ENCODE peak calls at places on chromosome 11, in five cellular contexts. G, D, M, O and Y are unnamed samples.

GRCh38 chr11:32072872-32073661 is 17.8 kb upstream of the RCN1 start:
- DNase-seq in G (no peak), D (peak), M (peak), O (peak), Y (no peak)

GRCh38 chr11:111392552-111392951 is 13.5 kb upstream of the POU2AF1 start:
- DNase-seq in G (no peak), D (no peak), M (no peak), O (no peak), Y (no peak)

GRCh38 chr11:62687508-62688396 is 1.6 kb downstream of the LRRN4CL start:
- DNase-seq in G (no peak), D (no peak), M (peak), O (no peak), Y (no peak)

GRCh38 chr11:44901782-44902181 is 48.9 kb downstream of the TP53I11 start:
- DNase-seq in G (no peak), D (no peak), M (no peak), O (no peak), Y (no peak)

GRCh38 chr11:60914620-60915249 is 777 bp downstream of the TMEM109 start:
- DNase-seq in G (peak), D (no peak), M (peak), O (peak), Y (peak)

GRCh38 chr11:115463606-115464005 is 40.6 kb downstream of the CADM1 start:
- DNase-seq in G (no peak), D (no peak), M (no peak), O (no peak), Y (peak)

GRCh38 chr11:71484248-71485062 is 31.5 kb downstream of the NADSYN1 start:
- DNase-seq in G (no peak), D (no peak), M (no peak), O (no peak), Y (no peak)

GRCh38 chr11:62544521-62545436 is 1.8 kb downstream of the AHNAK start:
- DNase-seq in G (no peak), D (no peak), M (no peak), O (no peak), Y (no peak)

GRCh38 chr11:12214751-12215150 is 104.4 kb downstream of the MICAL2 start:
- DNase-seq in G (peak), D (no peak), M (no peak), O (no peak), Y (no peak)

GRCh38 chr11:35682230-35683195 is 19.9 kb downstream of the TRIM44 start:
- DNase-seq in G (no peak), D (no peak), M (no peak), O (no peak), Y (peak)

GRCh38 chr11:6636480-6636879 is 17.3 kb upstream of the TPP1 start:
- DNase-seq in G (no peak), D (no peak), M (no peak), O (no peak), Y (no peak)

GRCh38 chr11:17968206-17968605 is 44.6 kb downstream of the SERGEF start:
- DNase-seq in G (no peak), D (no peak), M (no peak), O (no peak), Y (no peak)

GRCh38 chr11:120708511-120709183 is 197.1 kb downstream of the GRIK4 start:
- DNase-seq in G (no peak), D (no peak), M (no peak), O (peak), Y (no peak)

GRCh38 chr11:122978303-122978620 is 3.4 kb downstream of the BSX start:
- DNase-seq in G (no peak), D (no peak), M (peak), O (peak), Y (peak)

GRCh38 chr11:71505001-71505400 is 22.1 kb upstream of the KRTAP5-7 start:
- DNase-seq in G (no peak), D (no peak), M (no peak), O (no peak), Y (no peak)

GRCh38 chr11:71080239-71081097 is 171.9 kb downstream of the SHANK2 start:
- DNase-seq in G (peak), D (peak), M (peak), O (peak), Y (peak)

GRCh38 chr11:62245271-62245753 is 3.3 kb downstream of the SCGB1D2 start:
- DNase-seq in G (peak), D (peak), M (peak), O (peak), Y (peak)

GRCh38 chr11:35856259-35856658 is 87.6 kb upstream of the LDLRAD3 start:
- DNase-seq in G (no peak), D (no peak), M (no peak), O (no peak), Y (no peak)

GRCh38 chr11:47373876-47374820 is 4.2 kb downstream of the SPI1 start:
- DNase-seq in G (peak), D (peak), M (peak), O (peak), Y (peak)

GRCh38 chr11:91396243-91397133 is 828.1 kb upstream of the FAT3 start:
- DNase-seq in G (peak), D (no peak), M (no peak), O (no peak), Y (no peak)

GRCh38 chr11:103079833-103080232 is 12.1 kb downstream of the DCUN1D5 start:
- DNase-seq in G (peak), D (no peak), M (no peak), O (no peak), Y (no peak)

GRCh38 chr11:116782728-116783127 is 5.1 kb downstream of the ZPR1 start:
- DNase-seq in G (peak), D (no peak), M (no peak), O (no peak), Y (no peak)

GRCh38 chr11:106568632-106569031 is 449.6 kb downstream of the GUCY1A2 start:
- DNase-seq in G (no peak), D (no peak), M (no peak), O (no peak), Y (no peak)

GRCh38 chr11:134290646-134291045 is 14.5 kb downstream of the GLB1L3 start:
- DNase-seq in G (no peak), D (no peak), M (no peak), O (no peak), Y (no peak)

GRCh38 chr11:131618203-131618602 is 247.8 kb downstream of the NTM start:
- DNase-seq in G (no peak), D (no peak), M (no peak), O (no peak), Y (no peak)

GRCh38 chr11:123616505-123617198 is 37.8 kb downstream of the SCN3B start:
- DNase-seq in G (peak), D (no peak), M (no peak), O (no peak), Y (no peak)

GRCh38 chr11:20127671-20128527 is 32.4 kb downstream of the DBX1 start:
- DNase-seq in G (peak), D (peak), M (peak), O (peak), Y (peak)

DNA sequence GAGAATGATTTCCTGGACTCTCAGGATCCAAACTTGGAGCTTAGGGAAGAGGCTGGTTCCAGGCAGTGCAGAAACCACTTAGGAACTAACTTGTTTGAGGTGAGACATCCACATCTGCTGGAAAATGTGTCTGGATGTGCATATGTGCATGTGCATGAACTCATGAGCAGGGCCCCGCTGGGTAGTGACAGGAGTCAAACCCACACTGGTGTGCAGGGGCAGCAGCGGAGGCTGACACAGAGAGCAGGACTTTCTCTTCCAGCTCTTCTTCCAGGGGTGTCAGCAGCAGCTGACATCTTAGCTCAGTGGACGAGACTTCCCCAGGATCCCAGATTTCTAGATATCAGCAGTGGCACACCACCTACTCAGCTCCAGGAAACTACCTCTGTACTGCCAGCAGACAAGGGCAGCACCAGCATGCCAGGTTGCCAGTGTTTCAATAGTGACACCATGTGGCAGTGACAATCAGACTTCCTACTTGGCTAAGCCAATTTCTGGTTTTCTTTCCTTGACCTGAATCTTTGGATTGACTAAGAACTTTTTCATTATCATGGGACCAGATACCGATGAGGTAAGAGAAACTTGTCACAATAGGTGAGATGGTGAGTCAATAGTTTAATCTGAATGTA is 227.5 kb upstream of the ZC3H12C start:
- DNase-seq in G (no peak), D (no peak), M (peak), O (no peak), Y (peak)
- H2BK5ac ChIP-seq in G (no peak), D (no peak), M (no peak), O (no peak), Y (peak)

GRCh38 chr11:67599149-67599548 is 7.6 kb upstream of the NDUFV1 start:
- DNase-seq in G (no peak), D (no peak), M (no peak), O (no peak), Y (no peak)

GRCh38 chr11:67604815-67605214 is 1.9 kb upstream of the NDUFV1 start:
- DNase-seq in G (no peak), D (no peak), M (no peak), O (no peak), Y (no peak)

GRCh38 chr11:67596753-67597300 is 9.9 kb upstream of the NDUFV1 start:
- DNase-seq in G (no peak), D (no peak), M (no peak), O (no peak), Y (no peak)

GRCh38 chr11:67600324-67601029 is 6.3 kb upstream of the NDUFV1 start:
- DNase-seq in G (no peak), D (no peak), M (no peak), O (no peak), Y (no peak)

GRCh38 chr11:67601098-67601497 is 5.6 kb upstream of the NDUFV1 start:
- DNase-seq in G (no peak), D (no peak), M (no peak), O (no peak), Y (no peak)
- H3K23ac ChIP-seq in G (no peak), D (no peak), M (no peak), O (no peak), Y (no peak)

GRCh38 chr11:46295996-46296519 is 18.6 kb downstream of the CREB3L1 start:
- DNase-seq in G (no peak), D (no peak), M (no peak), O (peak), Y (peak)
- H2BK120ac ChIP-seq in G (peak), D (no peak), M (no peak), O (no peak), Y (peak)

DNA sequence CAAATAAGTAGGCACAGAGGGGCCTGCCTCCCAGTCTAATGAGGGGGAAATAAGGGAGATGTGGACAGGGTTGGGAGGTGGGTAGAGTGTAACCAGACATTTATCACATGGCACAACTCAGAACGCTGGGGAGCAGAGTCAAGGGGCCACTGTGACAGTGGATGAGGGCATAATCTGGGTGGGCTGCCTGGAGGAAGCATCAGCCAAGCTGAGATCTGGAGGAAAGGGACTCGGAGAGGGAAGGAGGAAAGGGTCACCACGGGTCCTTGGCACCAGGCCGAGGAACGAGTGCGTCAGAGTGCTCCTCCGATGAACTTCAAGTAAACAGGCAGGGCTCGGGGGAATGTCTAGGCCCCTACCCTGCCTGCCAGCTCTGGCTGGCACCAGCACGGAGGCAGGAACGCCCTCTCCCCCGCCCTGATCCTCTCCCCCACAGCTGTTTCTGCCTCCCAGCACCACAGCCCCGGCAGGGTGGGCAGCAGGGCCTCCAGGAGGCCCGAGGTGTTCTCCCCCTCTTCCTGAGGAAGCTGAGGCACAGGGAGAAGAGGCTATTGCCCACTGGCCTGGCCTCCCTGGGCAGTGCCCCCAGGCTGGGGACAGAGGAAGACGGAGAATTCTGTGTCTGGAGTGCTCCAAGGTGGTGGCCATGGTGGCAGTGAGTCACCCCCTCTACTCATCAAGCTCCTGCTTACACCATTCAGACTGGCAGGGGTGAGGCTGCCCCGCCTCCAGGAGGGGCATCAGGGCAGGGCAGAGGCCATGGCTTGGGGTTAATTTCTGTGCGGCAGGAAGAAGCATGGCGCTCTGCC is 4.2 kb downstream of the ALDH3B1 start:
- DNase-seq in G (peak), D (no peak), M (no peak), O (no peak), Y (no peak)
- H2BK5ac ChIP-seq in G (peak), D (peak), M (no peak), O (no peak), Y (no peak)

GRCh38 chr11:76888989-76889388 is 28.3 kb downstream of the ACER3 start:
- DNase-seq in G (peak), D (no peak), M (no peak), O (no peak), Y (peak)

GRCh38 chr11:76889414-76889975 is 28.8 kb downstream of the ACER3 start:
- DNase-seq in G (no peak), D (no peak), M (no peak), O (no peak), Y (no peak)

GRCh38 chr11:76880314-76880713 is 19.6 kb downstream of the ACER3 start:
- DNase-seq in G (no peak), D (no peak), M (no peak), O (no peak), Y (no peak)

GRCh38 chr11:76880956-76881355 is 20.2 kb downstream of the ACER3 start:
- DNase-seq in G (no peak), D (no peak), M (no peak), O (no peak), Y (no peak)

DNA sequence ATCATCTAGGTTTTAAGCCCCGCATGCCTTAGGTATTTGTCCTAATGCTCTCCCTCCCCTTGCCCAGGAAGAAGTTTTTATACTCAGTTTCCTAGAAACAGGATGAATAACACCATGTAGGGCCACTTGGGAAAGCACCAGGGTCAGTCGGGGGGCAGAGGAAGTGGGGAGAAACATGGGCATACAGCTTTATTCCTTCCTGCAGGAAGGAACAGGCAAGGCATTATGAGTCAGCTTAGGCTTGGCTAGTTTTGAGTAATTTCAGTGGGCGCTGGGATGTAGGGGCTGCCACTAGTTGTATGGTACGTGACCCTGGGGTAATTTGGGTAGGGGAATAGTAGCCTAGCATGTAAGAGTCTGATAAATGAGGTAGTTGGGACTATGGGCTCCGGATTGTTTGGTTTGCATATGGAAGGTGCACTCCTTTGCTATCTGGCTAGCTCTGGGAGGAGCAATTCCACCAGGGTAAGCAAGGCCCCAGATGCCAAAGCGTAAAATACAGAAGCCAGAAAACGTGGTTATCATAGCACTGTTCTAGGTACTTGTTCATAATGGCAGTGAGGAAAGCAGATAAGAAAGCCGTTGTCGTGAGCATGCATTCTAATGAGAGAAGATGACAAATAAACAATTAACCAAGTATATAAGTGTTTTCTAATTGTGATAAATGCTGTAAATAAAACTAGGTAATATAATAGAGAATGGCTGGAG is 24.8 kb downstream of the ACER3 start:
- DNase-seq in G (peak), D (no peak), M (no peak), O (no peak), Y (no peak)
- H3K23ac ChIP-seq in G (no peak), D (no peak), M (no peak), O (no peak), Y (no peak)

GRCh38 chr11:78802058-78802633 is 227.5 kb upstream of the NARS2 start:
- DNase-seq in G (no peak), D (no peak), M (no peak), O (no peak), Y (peak)
- H2BK120ac ChIP-seq in G (peak), D (no peak), M (no peak), O (no peak), Y (no peak)

GRCh38 chr11:86174101-86175046 is 70.2 kb upstream of the EED start:
- DNase-seq in G (peak), D (no peak), M (no peak), O (no peak), Y (no peak)
- H2BK5ac ChIP-seq in G (peak), D (no peak), M (no peak), O (no peak), Y (no peak)

GRCh38 chr11:95065336-95065735 is 1.4 kb upstream of the SRSF8 start:
- DNase-seq in G (no peak), D (no peak), M (no peak), O (no peak), Y (no peak)
- H3K23ac ChIP-seq in G (no peak), D (no peak), M (no peak), O (no peak), Y (no peak)